ENCODE peak calls at places on chromosome 17, in eight cellular contexts. U is AG08396; Q is activated naive CD4-positive, alpha-beta T cell treated with Interleukin-2 at 50 U/mL for 16 hours; I is lower lobe of right lung; V is amygdala; T is non-pigmented ciliary epithelial cell; A is body of pancreas; J is KBM-7. B is an unnamed sample.

GRCh38 chr17:58007781-58008706 is 998 bp upstream of the SRSF1 start:
- DNase-seq in J (no peak), U (no peak), A (no peak), V (no peak), T (no peak), I (no peak), Q (no peak), B (no peak)

GRCh38 chr17:81980752-81981239 is 3.4 kb downstream of the ASPSCR1 start:
- DNase-seq in Q (no peak), V (no peak), T (no peak), A (no peak), U (no peak), J (peak; percentile 62), I (peak; percentile 67), B (no peak)

GRCh38 chr17:20246692-20247091 is 220.6 kb downstream of the LGALS9B start:
- DNase-seq in I (no peak), U (no peak), A (no peak), J (no peak), Q (no peak), T (no peak), V (no peak), B (no peak)

GRCh38 chr17:48215583-48216139 is 108.1 kb downstream of the SNX11 start:
- DNase-seq in V (no peak), I (no peak), U (peak; percentile 38), A (no peak), J (peak; percentile 33), T (peak; percentile 22), Q (no peak), B (no peak)

GRCh38 chr17:22704674-22705073 is 1012.4 kb downstream of the KCNJ18 start:
- DNase-seq in I (no peak), A (no peak), V (no peak), T (no peak), Q (no peak), J (no peak), U (no peak), B (no peak)

GRCh38 chr17:17877548-17878358 is 41.0 kb upstream of the SREBF1 start:
- DNase-seq in J (no peak), V (peak; percentile 40), I (peak; percentile 77), T (peak; percentile 67), U (peak; percentile 70), A (peak; percentile 91), Q (no peak), B (peak; percentile 84)

GRCh38 chr17:74274060-74274702 is at the start of gene DNAI2:
- DNase-seq in Q (peak; percentile 37), V (no peak), J (no peak), T (no peak), A (peak; percentile 20), U (no peak), I (peak; percentile 58), B (no peak)

GRCh38 chr17:40284085-40284713 is 3.5 kb upstream of the CDC6 start:
- DNase-seq in V (no peak), U (peak; percentile 74), I (no peak), T (peak; percentile 70), Q (no peak), J (no peak), A (peak; percentile 32), B (peak; percentile 22)

GRCh38 chr17:63497708-63498483 is 21.0 kb downstream of the ACE start:
- DNase-seq in A (no peak), I (no peak), Q (no peak), T (no peak), U (no peak), J (no peak), V (no peak), B (no peak)

GRCh38 chr17:36183001-36183810 is 6.8 kb upstream of the TBC1D3B start:
- DNase-seq in Q (no peak), V (no peak), I (peak; percentile 73), T (peak; percentile 19), A (peak; percentile 71), J (no peak), U (peak; percentile 93), B (peak; percentile 80)

GRCh38 chr17:48871551-48872351 is 20.8 kb upstream of the ATP5MC1 start:
- DNase-seq in T (no peak), Q (no peak), J (no peak), I (no peak), U (no peak), V (no peak), A (peak; percentile 83), B (no peak)

GRCh38 chr17:40086150-40087044 is 14.0 kb downstream of the NR1D1 start:
- DNase-seq in J (peak; percentile 50), T (no peak), A (peak; percentile 68), I (peak; percentile 69), V (no peak), Q (peak; percentile 74), U (peak; percentile 68), B (no peak)

GRCh38 chr17:81898029-81898866 is 3.8 kb upstream of the NPB start:
- DNase-seq in V (no peak), U (no peak), A (no peak), J (no peak), Q (no peak), I (no peak), T (peak; percentile 82), B (peak; percentile 83)